ENCODE peak calls at places on chromosomes 11 and 22, in six cellular contexts. X, L, Q, J, E and I are unnamed samples.
A peak's percentile ranks its signal among the peaks of the same experiment; 100 is the strongest.

GRCh38 chr22:17990167-17990566 is 34.2 kb downstream of the MICAL3 start:
- DNase-seq in X (no peak), L (no peak), Q (no peak), J (no peak), E (no peak), I (no peak)

GRCh38 chr22:50657925-50658324 is 14.7 kb upstream of the SHANK3 start:
- DNase-seq in X (peak; percentile 29), L (no peak), Q (no peak), J (peak; percentile 11), E (no peak), I (no peak)

GRCh38 chr22:43343262-43343988 is at the start of gene SCUBE1:
- DNase-seq in X (no peak), L (no peak), Q (peak; percentile 67), J (peak; percentile 95), E (no peak), I (no peak)

GRCh38 chr11:118631109-118631508 is 23.7 kb downstream of the PHLDB1 start:
- DNase-seq in X (no peak), L (no peak), Q (no peak), J (no peak), E (no peak), I (no peak)

GRCh38 chr11:124753207-124753606 is 1.2 kb upstream of the VSIG2 start:
- DNase-seq in X (peak; percentile 55), L (no peak), Q (no peak), J (peak; percentile 27), E (no peak), I (no peak)

GRCh38 chr11:90555477-90555876 is 332.6 kb upstream of the CHORDC1 start:
- DNase-seq in X (no peak), L (no peak), Q (no peak), J (peak; percentile 9), E (no peak), I (no peak)

GRCh38 chr22:40605676-40606250 is 30.8 kb downstream of the MRTFA start:
- DNase-seq in X (peak; percentile 76), L (no peak), Q (no peak), J (no peak), E (no peak), I (no peak)

GRCh38 chr22:41576877-41577276 is 12.8 kb downstream of the PMM1 start:
- DNase-seq in X (peak; percentile 67), L (peak; percentile 64), Q (no peak), J (peak; percentile 58), E (no peak), I (no peak)

GRCh38 chr11:113818426-113818825 is 38.8 kb downstream of the CLDN25 start:
- DNase-seq in X (no peak), L (no peak), Q (no peak), J (no peak), E (no peak), I (no peak)

GRCh38 chr11:120667281-120667680 is 155.7 kb downstream of the GRIK4 start:
- DNase-seq in X (no peak), L (no peak), Q (no peak), J (no peak), E (no peak), I (no peak)

GRCh38 chr11:76147106-76147735 is 59.1 kb downstream of the WNT11 start:
- DNase-seq in X (no peak), L (no peak), Q (no peak), J (no peak), E (no peak), I (no peak)

GRCh38 chr11:102144357-102145342 is 34.4 kb downstream of the YAP1 start:
- DNase-seq in X (no peak), L (no peak), Q (no peak), J (no peak), E (no peak), I (no peak)

GRCh38 chr11:73286240-73286810 is 14.2 kb downstream of the P2RY6 start:
- DNase-seq in X (no peak), L (no peak), Q (no peak), J (no peak), E (no peak), I (no peak)

DNA sequence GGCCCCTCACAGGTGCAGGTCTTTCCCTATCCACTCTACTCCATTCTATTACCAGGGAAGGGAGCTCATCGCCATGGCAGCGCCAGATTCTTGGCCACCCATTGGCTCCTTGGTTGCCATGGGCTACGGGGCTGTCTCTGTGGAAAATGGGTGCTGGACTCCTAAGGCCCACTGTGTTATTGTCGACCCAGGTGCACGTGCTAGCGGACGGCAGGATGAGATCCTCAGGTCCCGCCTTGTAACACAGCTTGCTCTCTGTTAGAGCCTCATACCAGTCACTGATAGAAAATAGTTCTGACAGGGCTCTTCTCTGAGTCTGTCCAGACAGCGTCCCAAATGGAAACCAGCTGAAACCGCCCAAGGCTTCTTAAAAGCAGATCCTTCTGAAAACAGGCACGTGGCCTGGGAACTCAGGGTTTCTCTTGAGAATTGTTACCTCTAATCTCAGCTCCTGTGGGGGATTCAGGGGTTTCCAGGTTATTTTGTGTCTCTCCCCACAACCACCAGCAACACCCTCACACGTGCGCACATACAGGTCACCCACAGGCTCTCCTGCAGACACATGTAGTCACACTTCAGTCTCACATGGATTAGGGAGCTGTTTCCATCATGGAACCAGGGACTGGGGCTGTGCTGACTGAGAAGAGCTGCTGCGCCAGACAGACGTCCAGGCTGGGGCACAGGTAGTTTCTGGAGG is 1.5 kb downstream of the TUB start:
- DNase-seq in X (no peak), L (no peak), Q (no peak), J (peak; percentile 81), E (no peak), I (no peak)
- H3K4me3 ChIP-seq in X (no peak overlapping the region), L (no peak overlapping the region), Q (no peak overlapping the region), J (peak overlapping the region; percentile 73), E (peak overlapping the region; percentile 71), I (peak overlapping the region; percentile 79)

DNA sequence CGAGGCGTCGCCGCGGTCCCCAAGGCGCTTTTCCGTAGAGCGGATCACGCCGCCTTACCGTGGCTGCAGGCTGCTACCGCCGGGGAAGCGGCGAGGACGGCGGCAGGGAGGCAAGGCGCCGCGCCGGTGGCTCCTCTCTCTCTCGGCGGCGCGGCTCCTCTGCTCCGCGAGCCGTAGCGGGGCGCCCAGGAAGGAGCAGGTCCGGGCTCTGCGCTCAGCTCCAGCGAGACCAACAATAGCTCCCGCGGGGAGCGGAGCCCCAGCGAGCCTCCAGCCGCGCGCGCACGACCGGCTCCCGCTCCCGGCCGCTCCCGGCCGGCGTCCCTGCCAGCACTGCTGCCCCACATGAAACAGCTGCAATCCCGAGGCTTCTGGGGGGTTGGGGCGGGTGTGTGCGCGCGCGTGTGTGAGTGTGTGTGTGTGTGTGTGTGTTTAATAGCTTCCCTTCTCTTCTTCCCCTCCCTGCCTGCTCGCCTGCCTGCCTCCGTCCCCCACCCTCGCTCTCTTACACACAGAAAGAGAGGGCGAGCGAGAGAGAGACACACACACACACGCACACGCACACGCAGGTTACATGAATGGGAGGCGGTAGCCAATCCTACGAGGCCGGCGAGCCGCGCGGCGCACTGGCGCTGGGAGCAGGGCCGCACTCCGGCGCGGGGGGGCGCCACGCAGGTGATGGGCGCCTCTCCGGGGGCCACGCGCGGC is at the start of gene TENM4:
- DNase-seq in X (no peak), L (no peak), Q (peak; percentile 60), J (peak; percentile 86), E (no peak), I (peak; percentile 84)
- TF ChIP-seq CTCF in X (no peak), L (no peak), Q (peak; percentile 24), J (peak; percentile 63), E (peak; percentile 42), I (peak; percentile 24)

GRCh38 chr11:115464269-115464668 is 39.9 kb downstream of the CADM1 start:
- DNase-seq in X (no peak), L (no peak), Q (no peak), J (no peak), E (no peak), I (no peak)
- H3K27ac ChIP-seq in X (no peak overlapping the region), L (no peak overlapping the region), Q (no peak overlapping the region), J (no peak overlapping the region), E (no peak overlapping the region), I (no peak overlapping the region)

GRCh38 chr11:79219186-79220045 is 221.4 kb downstream of the TENM4 start:
- DNase-seq in X (no peak), L (no peak), Q (no peak), J (no peak), E (no peak), I (no peak)

GRCh38 chr11:79221417-79222130 is 219.3 kb downstream of the TENM4 start:
- DNase-seq in X (no peak), L (no peak), Q (no peak), J (no peak), E (no peak), I (no peak)

GRCh38 chr11:79226136-79226535 is 214.7 kb downstream of the TENM4 start:
- DNase-seq in X (no peak), L (no peak), Q (no peak), J (peak; percentile 55), E (no peak), I (no peak)

DNA sequence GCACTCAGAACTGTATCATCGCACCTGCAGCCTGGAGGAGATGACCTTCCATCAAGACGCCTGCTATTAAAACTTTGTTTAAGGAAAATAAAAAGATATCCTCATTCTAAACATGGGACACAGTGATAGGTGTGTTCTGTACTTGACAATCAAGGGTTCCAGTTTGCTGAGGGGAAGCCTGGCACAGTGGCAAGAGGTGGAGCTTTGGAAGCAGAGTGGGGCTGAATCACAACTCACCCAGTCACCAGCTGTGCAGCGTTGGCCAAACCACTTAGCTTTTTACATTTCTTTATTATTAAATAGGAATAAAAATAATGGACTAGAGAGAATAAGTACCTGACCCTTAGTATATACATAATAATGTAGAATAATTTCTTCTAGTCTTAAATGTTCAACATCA is 220.7 kb downstream of the TENM4 start:
- DNase-seq in X (no peak), L (no peak), Q (no peak), J (no peak), E (no peak), I (no peak)
- H3K4me3 ChIP-seq in X (no peak overlapping the region), L (no peak overlapping the region), Q (no peak overlapping the region), J (no peak overlapping the region), E (no peak overlapping the region), I (no peak overlapping the region)